ENCODE peak calls at places on chromosomes 2 and 18, in eight cellular contexts. One of them, this sample, is unnamed.

GRCh38 chr2:36780231-36780808 is 83.8 kb downstream of the VIT start:
- ATAC-seq in Right ventricle myocardium superior: peak
- ATAC-seq in IMR-90: peak
- ATAC-seq in effector memory CD8-positive, alpha-beta T cell: peak
- ATAC-seq in naive thymus-derived CD4-positive, alpha-beta T cell: peak
- ATAC-seq in lower lobe of right lung: no peak
- ATAC-seq in SK-N-SH treated with all-trans-retinoic acid at 6 μM for 48 hours: peak
- ATAC-seq in HepG2: peak
- ATAC-seq in this sample: peak

GRCh38 chr18:8400193-8400752 is 209.0 kb upstream of the RAB12 start:
- ATAC-seq in IMR-90: no peak
- ATAC-seq in naive thymus-derived CD4-positive, alpha-beta T cell: no peak
- ATAC-seq in effector memory CD8-positive, alpha-beta T cell: no peak
- ATAC-seq in SK-N-SH treated with all-trans-retinoic acid at 6 μM for 48 hours: no peak
- ATAC-seq in HepG2: no peak
- ATAC-seq in lower lobe of right lung: no peak
- ATAC-seq in Right ventricle myocardium superior: no peak
- ATAC-seq in this sample: no peak

GRCh38 chr2:197599285-197599965 is 76.0 kb downstream of the RFTN2 start:
- ATAC-seq in HepG2: peak
- ATAC-seq in naive thymus-derived CD4-positive, alpha-beta T cell: peak
- ATAC-seq in IMR-90: peak
- ATAC-seq in lower lobe of right lung: peak
- ATAC-seq in effector memory CD8-positive, alpha-beta T cell: peak
- ATAC-seq in SK-N-SH treated with all-trans-retinoic acid at 6 μM for 48 hours: peak
- ATAC-seq in Right ventricle myocardium superior: peak
- ATAC-seq in this sample: peak

GRCh38 chr2:60336442-60337141 is 216.9 kb downstream of the BCL11A start:
- ATAC-seq in lower lobe of right lung: no peak
- ATAC-seq in Right ventricle myocardium superior: peak
- ATAC-seq in naive thymus-derived CD4-positive, alpha-beta T cell: no peak
- ATAC-seq in effector memory CD8-positive, alpha-beta T cell: no peak
- ATAC-seq in SK-N-SH treated with all-trans-retinoic acid at 6 μM for 48 hours: no peak
- ATAC-seq in IMR-90: no peak
- ATAC-seq in HepG2: no peak
- ATAC-seq in this sample: no peak

GRCh38 chr2:17470855-17471641 is 47.2 kb downstream of the RAD51AP2 start:
- ATAC-seq in HepG2: peak
- ATAC-seq in Right ventricle myocardium superior: no peak
- ATAC-seq in SK-N-SH treated with all-trans-retinoic acid at 6 μM for 48 hours: peak
- ATAC-seq in effector memory CD8-positive, alpha-beta T cell: no peak
- ATAC-seq in lower lobe of right lung: no peak
- ATAC-seq in IMR-90: peak
- ATAC-seq in naive thymus-derived CD4-positive, alpha-beta T cell: no peak
- ATAC-seq in this sample: peak

GRCh38 chr2:206004004-206004693 is 81.8 kb downstream of the INO80D start:
- ATAC-seq in naive thymus-derived CD4-positive, alpha-beta T cell: peak
- ATAC-seq in effector memory CD8-positive, alpha-beta T cell: no peak
- ATAC-seq in lower lobe of right lung: peak
- ATAC-seq in HepG2: peak
- ATAC-seq in IMR-90: peak
- ATAC-seq in SK-N-SH treated with all-trans-retinoic acid at 6 μM for 48 hours: peak
- ATAC-seq in Right ventricle myocardium superior: no peak
- ATAC-seq in this sample: peak

GRCh38 chr2:145927398-145927951 is 1407.6 kb upstream of the ZEB2 start:
- ATAC-seq in SK-N-SH treated with all-trans-retinoic acid at 6 μM for 48 hours: no peak
- ATAC-seq in effector memory CD8-positive, alpha-beta T cell: no peak
- ATAC-seq in Right ventricle myocardium superior: no peak
- ATAC-seq in naive thymus-derived CD4-positive, alpha-beta T cell: no peak
- ATAC-seq in IMR-90: peak
- ATAC-seq in lower lobe of right lung: no peak
- ATAC-seq in HepG2: no peak
- ATAC-seq in this sample: no peak

GRCh38 chr2:144559681-144560080 is 39.8 kb upstream of the ZEB2 start:
- ATAC-seq in SK-N-SH treated with all-trans-retinoic acid at 6 μM for 48 hours: no peak
- ATAC-seq in IMR-90: no peak
- ATAC-seq in HepG2: no peak
- ATAC-seq in lower lobe of right lung: no peak
- ATAC-seq in effector memory CD8-positive, alpha-beta T cell: no peak
- ATAC-seq in Right ventricle myocardium superior: no peak
- ATAC-seq in naive thymus-derived CD4-positive, alpha-beta T cell: no peak
- ATAC-seq in this sample: no peak

GRCh38 chr2:59787095-59787494 is 766.4 kb downstream of the BCL11A start:
- ATAC-seq in effector memory CD8-positive, alpha-beta T cell: no peak
- ATAC-seq in HepG2: no peak
- ATAC-seq in IMR-90: no peak
- ATAC-seq in SK-N-SH treated with all-trans-retinoic acid at 6 μM for 48 hours: no peak
- ATAC-seq in naive thymus-derived CD4-positive, alpha-beta T cell: no peak
- ATAC-seq in Right ventricle myocardium superior: no peak
- ATAC-seq in lower lobe of right lung: no peak
- ATAC-seq in this sample: peak

GRCh38 chr2:144666032-144666431 is 146.1 kb upstream of the ZEB2 start:
- ATAC-seq in Right ventricle myocardium superior: no peak
- ATAC-seq in HepG2: no peak
- ATAC-seq in SK-N-SH treated with all-trans-retinoic acid at 6 μM for 48 hours: no peak
- ATAC-seq in IMR-90: no peak
- ATAC-seq in effector memory CD8-positive, alpha-beta T cell: no peak
- ATAC-seq in naive thymus-derived CD4-positive, alpha-beta T cell: peak
- ATAC-seq in lower lobe of right lung: no peak
- ATAC-seq in this sample: no peak

GRCh38 chr2:207226671-207227061 is 60.9 kb upstream of the KLF7 start:
- ATAC-seq in naive thymus-derived CD4-positive, alpha-beta T cell: no peak
- ATAC-seq in Right ventricle myocardium superior: no peak
- ATAC-seq in effector memory CD8-positive, alpha-beta T cell: no peak
- ATAC-seq in SK-N-SH treated with all-trans-retinoic acid at 6 μM for 48 hours: no peak
- ATAC-seq in lower lobe of right lung: peak
- ATAC-seq in HepG2: no peak
- ATAC-seq in IMR-90: no peak
- ATAC-seq in this sample: no peak

GRCh38 chr18:57727952-57728807 is 74.9 kb downstream of the ATP8B1 start:
- ATAC-seq in effector memory CD8-positive, alpha-beta T cell: no peak
- ATAC-seq in SK-N-SH treated with all-trans-retinoic acid at 6 μM for 48 hours: peak
- ATAC-seq in HepG2: no peak
- ATAC-seq in Right ventricle myocardium superior: no peak
- ATAC-seq in IMR-90: peak
- ATAC-seq in lower lobe of right lung: peak
- ATAC-seq in naive thymus-derived CD4-positive, alpha-beta T cell: no peak
- ATAC-seq in this sample: peak

GRCh38 chr2:138724765-138725459 is 55.3 kb downstream of the NXPH2 start:
- ATAC-seq in IMR-90: no peak
- ATAC-seq in lower lobe of right lung: no peak
- ATAC-seq in HepG2: peak
- ATAC-seq in Right ventricle myocardium superior: no peak
- ATAC-seq in SK-N-SH treated with all-trans-retinoic acid at 6 μM for 48 hours: no peak
- ATAC-seq in effector memory CD8-positive, alpha-beta T cell: no peak
- ATAC-seq in naive thymus-derived CD4-positive, alpha-beta T cell: no peak
- ATAC-seq in this sample: no peak

GRCh38 chr2:188598551-188598950 is 306.9 kb downstream of the GULP1 start:
- ATAC-seq in naive thymus-derived CD4-positive, alpha-beta T cell: no peak
- ATAC-seq in HepG2: peak
- ATAC-seq in lower lobe of right lung: no peak
- ATAC-seq in effector memory CD8-positive, alpha-beta T cell: no peak
- ATAC-seq in SK-N-SH treated with all-trans-retinoic acid at 6 μM for 48 hours: no peak
- ATAC-seq in IMR-90: no peak
- ATAC-seq in Right ventricle myocardium superior: peak
- ATAC-seq in this sample: no peak

GRCh38 chr2:121634354-121635307 is 14.6 kb downstream of the CLASP1 start:
- ATAC-seq in lower lobe of right lung: no peak
- ATAC-seq in naive thymus-derived CD4-positive, alpha-beta T cell: no peak
- ATAC-seq in HepG2: no peak
- ATAC-seq in Right ventricle myocardium superior: no peak
- ATAC-seq in effector memory CD8-positive, alpha-beta T cell: no peak
- ATAC-seq in IMR-90: peak
- ATAC-seq in SK-N-SH treated with all-trans-retinoic acid at 6 μM for 48 hours: peak
- ATAC-seq in this sample: peak

GRCh38 chr2:100291152-100291970 is 30.9 kb downstream of the LONRF2 start:
- ATAC-seq in lower lobe of right lung: peak
- ATAC-seq in Right ventricle myocardium superior: peak
- ATAC-seq in HepG2: peak
- ATAC-seq in naive thymus-derived CD4-positive, alpha-beta T cell: peak
- ATAC-seq in IMR-90: peak
- ATAC-seq in SK-N-SH treated with all-trans-retinoic acid at 6 μM for 48 hours: peak
- ATAC-seq in effector memory CD8-positive, alpha-beta T cell: peak
- ATAC-seq in this sample: peak

GRCh38 chr2:173874899-173875247 is 90.3 kb downstream of the SP3 start:
- ATAC-seq in SK-N-SH treated with all-trans-retinoic acid at 6 μM for 48 hours: no peak
- ATAC-seq in naive thymus-derived CD4-positive, alpha-beta T cell: peak
- ATAC-seq in Right ventricle myocardium superior: peak
- ATAC-seq in IMR-90: no peak
- ATAC-seq in HepG2: no peak
- ATAC-seq in effector memory CD8-positive, alpha-beta T cell: peak
- ATAC-seq in lower lobe of right lung: peak
- ATAC-seq in this sample: peak

GRCh38 chr2:159290289-159290907 is 3.9 kb upstream of the WDSUB1 start:
- ATAC-seq in lower lobe of right lung: no peak
- ATAC-seq in HepG2: no peak
- ATAC-seq in Right ventricle myocardium superior: no peak
- ATAC-seq in naive thymus-derived CD4-positive, alpha-beta T cell: no peak
- ATAC-seq in effector memory CD8-positive, alpha-beta T cell: no peak
- ATAC-seq in IMR-90: peak
- ATAC-seq in SK-N-SH treated with all-trans-retinoic acid at 6 μM for 48 hours: peak
- ATAC-seq in this sample: no peak

GRCh38 chr2:142778289-142778688 is 99.2 kb upstream of the KYNU start:
- ATAC-seq in effector memory CD8-positive, alpha-beta T cell: no peak
- ATAC-seq in IMR-90: no peak
- ATAC-seq in HepG2: no peak
- ATAC-seq in Right ventricle myocardium superior: no peak
- ATAC-seq in SK-N-SH treated with all-trans-retinoic acid at 6 μM for 48 hours: no peak
- ATAC-seq in naive thymus-derived CD4-positive, alpha-beta T cell: no peak
- ATAC-seq in lower lobe of right lung: peak
- ATAC-seq in this sample: no peak

GRCh38 chr2:146615778-146616177 is 1229.1 kb upstream of the ACVR2A start:
- ATAC-seq in Right ventricle myocardium superior: no peak
- ATAC-seq in naive thymus-derived CD4-positive, alpha-beta T cell: no peak
- ATAC-seq in lower lobe of right lung: no peak
- ATAC-seq in SK-N-SH treated with all-trans-retinoic acid at 6 μM for 48 hours: no peak
- ATAC-seq in effector memory CD8-positive, alpha-beta T cell: no peak
- ATAC-seq in IMR-90: no peak
- ATAC-seq in HepG2: no peak
- ATAC-seq in this sample: no peak

GRCh38 chr2:159455330-159455918 is 160.9 kb downstream of the BAZ2B start:
- ATAC-seq in Right ventricle myocardium superior: peak
- ATAC-seq in HepG2: no peak
- ATAC-seq in IMR-90: no peak
- ATAC-seq in SK-N-SH treated with all-trans-retinoic acid at 6 μM for 48 hours: peak
- ATAC-seq in naive thymus-derived CD4-positive, alpha-beta T cell: no peak
- ATAC-seq in lower lobe of right lung: no peak
- ATAC-seq in effector memory CD8-positive, alpha-beta T cell: peak
- ATAC-seq in this sample: no peak

GRCh38 chr2:20972792-20973565 is 70.9 kb downstream of the APOB start:
- ATAC-seq in Right ventricle myocardium superior: no peak
- ATAC-seq in lower lobe of right lung: no peak
- ATAC-seq in SK-N-SH treated with all-trans-retinoic acid at 6 μM for 48 hours: no peak
- ATAC-seq in effector memory CD8-positive, alpha-beta T cell: no peak
- ATAC-seq in HepG2: no peak
- ATAC-seq in naive thymus-derived CD4-positive, alpha-beta T cell: no peak
- ATAC-seq in IMR-90: no peak
- ATAC-seq in this sample: no peak

This sample was measured in esophagus mucosa.